ENCODE peak calls at places on chromosomes 2 and 18, in four cellular contexts. D, S, F and J are unnamed samples.

GRCh38 chr18:68925268-68925667 is 127.4 kb downstream of the CCDC102B start:
- DNase-seq in S (no peak), D (no peak), F (peak; percentile 19), J (no peak)

GRCh38 chr2:147913701-147914480 is 69.1 kb downstream of the ACVR2A start:
- DNase-seq in D (no peak), F (peak; percentile 8), S (no peak), J (no peak)

GRCh38 chr2:120818441-120818920 is 82.8 kb downstream of the GLI2 start:
- DNase-seq in S (no peak), D (no peak), F (peak; percentile 89), J (no peak)

GRCh38 chr2:219560037-219560892 is 11.1 kb downstream of the OBSL1 start:
- DNase-seq in S (no peak), F (no peak), D (no peak), J (no peak)

GRCh38 chr18:73780218-73780617 is 367.4 kb downstream of the FBXO15 start:
- DNase-seq in S (peak; percentile 8), F (no peak), D (no peak), J (no peak)

GRCh38 chr18:61039251-61039650 is 294.0 kb upstream of the CDH20 start:
- DNase-seq in D (no peak), S (no peak), F (no peak), J (no peak)

GRCh38 chr2:1655461-1655860 is 88.9 kb downstream of the PXDN start:
- DNase-seq in F (no peak), S (no peak), D (no peak), J (no peak)

GRCh38 chr18:64011513-64011912 is 41.6 kb downstream of the SERPINB8 start:
- DNase-seq in F (no peak), D (no peak), S (no peak), J (no peak)

GRCh38 chr2:27855476-27855875 is 34.7 kb downstream of the RBKS start:
- DNase-seq in S (no peak), D (no peak), F (peak; percentile 74), J (no peak)

GRCh38 chr2:155546715-155547555 is 785.6 kb downstream of the NR4A2 start:
- DNase-seq in F (no peak), S (no peak), D (no peak), J (no peak)

GRCh38 chr2:109376115-109376514 is 237.7 kb downstream of the SEPTIN10 start:
- DNase-seq in F (peak; percentile 48), D (no peak), S (no peak), J (no peak)

GRCh38 chr18:26415041-26415440 is 133.3 kb downstream of the KCTD1 start:
- DNase-seq in S (no peak), F (no peak), D (no peak), J (no peak)

GRCh38 chr2:121284424-121285076 is 452 bp downstream of the TFCP2L1 start:
- DNase-seq in S (no peak), D (no peak), F (no peak), J (no peak)

GRCh38 chr18:62808116-62808515 is 92.8 kb downstream of the PHLPP1 start:
- DNase-seq in F (no peak), D (no peak), S (no peak), J (no peak)

GRCh38 chr2:100052645-100053044 is 89.7 kb downstream of the AFF3 start:
- DNase-seq in S (no peak), D (no peak), F (no peak), J (no peak)

GRCh38 chr2:28129955-28130695 is 239.6 kb downstream of the BABAM2 start:
- DNase-seq in D (no peak), S (no peak), F (peak; percentile 52), J (no peak)

GRCh38 chr18:13137939-13138821 is 80.4 kb upstream of the LDLRAD4 start:
- DNase-seq in D (peak; percentile 60), S (no peak), F (peak; percentile 84), J (peak; percentile 92)

GRCh38 chr2:160411167-160411566 is 82.4 kb downstream of the RBMS1 start:
- DNase-seq in S (no peak), F (peak; percentile 68), D (peak; percentile 38), J (peak; percentile 64)

GRCh38 chr2:86065512-86065911 is 40.2 kb downstream of the POLR1A start:
- DNase-seq in F (peak; percentile 84), D (no peak), S (no peak), J (no peak)